ENCODE peak calls at places on chromosomes 16 and 17, in ten cellular contexts. One of them, this sample, is unnamed.

GRCh38 chr17:59366040-59366757 is 34.7 kb downstream of the YPEL2 start:
- DNase-seq in BE2C: no peak
- DNase-seq in stimulated activated CD8-positive, alpha-beta memory T cell treated with anti-CD3 and anti-CD28 coated beads, Interleukin-15, amount 100 ng/mL, for 1 hour: no peak
- DNase-seq in nephron progenitor cell: peak
- DNase-seq in fibroblast of the conjunctiva: no peak
- DNase-seq in AG09309: no peak
- DNase-seq in DMS79: no peak
- DNase-seq in GM23338: peak
- DNase-seq in AG09319: no peak
- DNase-seq in activated T-cell treated with anti-CD3 and anti-CD28 coated beads for 24 hours: no peak
- DNase-seq in this sample: no peak

GRCh38 chr16:77117687-77118086 is 73.3 kb upstream of the MON1B start:
- DNase-seq in BE2C: no peak
- DNase-seq in stimulated activated CD8-positive, alpha-beta memory T cell treated with anti-CD3 and anti-CD28 coated beads, Interleukin-15, amount 100 ng/mL, for 1 hour: no peak
- DNase-seq in nephron progenitor cell: no peak
- DNase-seq in fibroblast of the conjunctiva: no peak
- DNase-seq in AG09309: no peak
- DNase-seq in DMS79: no peak
- DNase-seq in GM23338: no peak
- DNase-seq in AG09319: no peak
- DNase-seq in activated T-cell treated with anti-CD3 and anti-CD28 coated beads for 24 hours: no peak
- DNase-seq in this sample: no peak

GRCh38 chr17:38742431-38743308 is 5.5 kb downstream of the PCGF2 start:
- DNase-seq in BE2C: peak
- DNase-seq in stimulated activated CD8-positive, alpha-beta memory T cell treated with anti-CD3 and anti-CD28 coated beads, Interleukin-15, amount 100 ng/mL, for 1 hour: no peak
- DNase-seq in nephron progenitor cell: no peak
- DNase-seq in fibroblast of the conjunctiva: peak
- DNase-seq in AG09309: no peak
- DNase-seq in DMS79: peak
- DNase-seq in GM23338: no peak
- DNase-seq in AG09319: peak
- DNase-seq in activated T-cell treated with anti-CD3 and anti-CD28 coated beads for 24 hours: no peak
- DNase-seq in this sample: no peak

GRCh38 chr16:86052926-86053325 is 154.0 kb downstream of the IRF8 start:
- DNase-seq in BE2C: no peak
- DNase-seq in stimulated activated CD8-positive, alpha-beta memory T cell treated with anti-CD3 and anti-CD28 coated beads, Interleukin-15, amount 100 ng/mL, for 1 hour: no peak
- DNase-seq in nephron progenitor cell: no peak
- DNase-seq in fibroblast of the conjunctiva: no peak
- DNase-seq in AG09309: no peak
- DNase-seq in DMS79: no peak
- DNase-seq in GM23338: no peak
- DNase-seq in AG09319: no peak
- DNase-seq in activated T-cell treated with anti-CD3 and anti-CD28 coated beads for 24 hours: no peak
- DNase-seq in this sample: no peak

GRCh38 chr17:4947010-4947410 is 1.3 kb downstream of the PFN1 start:
- DNase-seq in BE2C: no peak
- DNase-seq in stimulated activated CD8-positive, alpha-beta memory T cell treated with anti-CD3 and anti-CD28 coated beads, Interleukin-15, amount 100 ng/mL, for 1 hour: no peak
- DNase-seq in nephron progenitor cell: no peak
- DNase-seq in fibroblast of the conjunctiva: no peak
- DNase-seq in AG09309: no peak
- DNase-seq in DMS79: no peak
- DNase-seq in GM23338: no peak
- DNase-seq in AG09319: no peak
- DNase-seq in activated T-cell treated with anti-CD3 and anti-CD28 coated beads for 24 hours: no peak
- DNase-seq in this sample: no peak

GRCh38 chr16:20153444-20153843 is 79.8 kb upstream of the GPR139 start:
- DNase-seq in BE2C: no peak
- DNase-seq in stimulated activated CD8-positive, alpha-beta memory T cell treated with anti-CD3 and anti-CD28 coated beads, Interleukin-15, amount 100 ng/mL, for 1 hour: no peak
- DNase-seq in nephron progenitor cell: no peak
- DNase-seq in fibroblast of the conjunctiva: no peak
- DNase-seq in AG09309: no peak
- DNase-seq in DMS79: no peak
- DNase-seq in GM23338: no peak
- DNase-seq in AG09319: no peak
- DNase-seq in activated T-cell treated with anti-CD3 and anti-CD28 coated beads for 24 hours: no peak
- DNase-seq in this sample: no peak

GRCh38 chr17:37386462-37386861 is 10.7 kb downstream of the C17orf78 start:
- DNase-seq in BE2C: no peak
- DNase-seq in stimulated activated CD8-positive, alpha-beta memory T cell treated with anti-CD3 and anti-CD28 coated beads, Interleukin-15, amount 100 ng/mL, for 1 hour: no peak
- DNase-seq in nephron progenitor cell: no peak
- DNase-seq in fibroblast of the conjunctiva: no peak
- DNase-seq in AG09309: no peak
- DNase-seq in DMS79: no peak
- DNase-seq in GM23338: peak
- DNase-seq in AG09319: no peak
- DNase-seq in activated T-cell treated with anti-CD3 and anti-CD28 coated beads for 24 hours: no peak
- DNase-seq in this sample: no peak

GRCh38 chr17:62179525-62180161 is 114.6 kb upstream of the MED13 start:
- DNase-seq in BE2C: peak
- DNase-seq in stimulated activated CD8-positive, alpha-beta memory T cell treated with anti-CD3 and anti-CD28 coated beads, Interleukin-15, amount 100 ng/mL, for 1 hour: no peak
- DNase-seq in nephron progenitor cell: no peak
- DNase-seq in fibroblast of the conjunctiva: no peak
- DNase-seq in AG09309: peak
- DNase-seq in DMS79: no peak
- DNase-seq in GM23338: no peak
- DNase-seq in AG09319: no peak
- DNase-seq in activated T-cell treated with anti-CD3 and anti-CD28 coated beads for 24 hours: no peak
- DNase-seq in this sample: no peak

GRCh38 chr16:17125671-17126070 is 345.1 kb downstream of the XYLT1 start:
- DNase-seq in BE2C: no peak
- DNase-seq in stimulated activated CD8-positive, alpha-beta memory T cell treated with anti-CD3 and anti-CD28 coated beads, Interleukin-15, amount 100 ng/mL, for 1 hour: no peak
- DNase-seq in nephron progenitor cell: no peak
- DNase-seq in fibroblast of the conjunctiva: no peak
- DNase-seq in AG09309: no peak
- DNase-seq in DMS79: no peak
- DNase-seq in GM23338: no peak
- DNase-seq in AG09319: no peak
- DNase-seq in activated T-cell treated with anti-CD3 and anti-CD28 coated beads for 24 hours: no peak
- DNase-seq in this sample: no peak

GRCh38 chr17:19262650-19263620 is 25.8 kb downstream of the EPN2 start:
- DNase-seq in BE2C: no peak
- DNase-seq in stimulated activated CD8-positive, alpha-beta memory T cell treated with anti-CD3 and anti-CD28 coated beads, Interleukin-15, amount 100 ng/mL, for 1 hour: no peak
- DNase-seq in nephron progenitor cell: no peak
- DNase-seq in fibroblast of the conjunctiva: no peak
- DNase-seq in AG09309: no peak
- DNase-seq in DMS79: no peak
- DNase-seq in GM23338: no peak
- DNase-seq in AG09319: no peak
- DNase-seq in activated T-cell treated with anti-CD3 and anti-CD28 coated beads for 24 hours: no peak
- DNase-seq in this sample: no peak

GRCh38 chr17:34397265-34397664 is 34.2 kb upstream of the CCL1 start:
- DNase-seq in BE2C: no peak
- DNase-seq in stimulated activated CD8-positive, alpha-beta memory T cell treated with anti-CD3 and anti-CD28 coated beads, Interleukin-15, amount 100 ng/mL, for 1 hour: no peak
- DNase-seq in nephron progenitor cell: no peak
- DNase-seq in fibroblast of the conjunctiva: no peak
- DNase-seq in AG09309: no peak
- DNase-seq in DMS79: no peak
- DNase-seq in GM23338: no peak
- DNase-seq in AG09319: no peak
- DNase-seq in activated T-cell treated with anti-CD3 and anti-CD28 coated beads for 24 hours: no peak
- DNase-seq in this sample: no peak

GRCh38 chr17:80892019-80892855 is 99.4 kb upstream of the CHMP6 start:
- DNase-seq in BE2C: peak
- DNase-seq in stimulated activated CD8-positive, alpha-beta memory T cell treated with anti-CD3 and anti-CD28 coated beads, Interleukin-15, amount 100 ng/mL, for 1 hour: peak
- DNase-seq in nephron progenitor cell: peak
- DNase-seq in fibroblast of the conjunctiva: peak
- DNase-seq in AG09309: peak
- DNase-seq in DMS79: no peak
- DNase-seq in GM23338: no peak
- DNase-seq in AG09319: peak
- DNase-seq in activated T-cell treated with anti-CD3 and anti-CD28 coated beads for 24 hours: peak
- DNase-seq in this sample: peak

GRCh38 chr16:2520097-2520783 is at the start of gene AMDHD2:
- DNase-seq in BE2C: peak
- DNase-seq in stimulated activated CD8-positive, alpha-beta memory T cell treated with anti-CD3 and anti-CD28 coated beads, Interleukin-15, amount 100 ng/mL, for 1 hour: peak
- DNase-seq in nephron progenitor cell: peak
- DNase-seq in fibroblast of the conjunctiva: peak
- DNase-seq in AG09309: no peak
- DNase-seq in DMS79: peak
- DNase-seq in GM23338: peak
- DNase-seq in AG09319: peak
- DNase-seq in activated T-cell treated with anti-CD3 and anti-CD28 coated beads for 24 hours: peak
- DNase-seq in this sample: peak

GRCh38 chr17:38967290-38967738 is at the start of gene FBXO47:
- DNase-seq in BE2C: peak
- DNase-seq in stimulated activated CD8-positive, alpha-beta memory T cell treated with anti-CD3 and anti-CD28 coated beads, Interleukin-15, amount 100 ng/mL, for 1 hour: peak
- DNase-seq in nephron progenitor cell: peak
- DNase-seq in fibroblast of the conjunctiva: peak
- DNase-seq in AG09309: peak
- DNase-seq in DMS79: no peak
- DNase-seq in GM23338: peak
- DNase-seq in AG09319: peak
- DNase-seq in activated T-cell treated with anti-CD3 and anti-CD28 coated beads for 24 hours: peak
- DNase-seq in this sample: peak

GRCh38 chr17:48215583-48216139 is 108.1 kb downstream of the SNX11 start:
- DNase-seq in BE2C: peak
- DNase-seq in stimulated activated CD8-positive, alpha-beta memory T cell treated with anti-CD3 and anti-CD28 coated beads, Interleukin-15, amount 100 ng/mL, for 1 hour: no peak
- DNase-seq in nephron progenitor cell: peak
- DNase-seq in fibroblast of the conjunctiva: peak
- DNase-seq in AG09309: no peak
- DNase-seq in DMS79: no peak
- DNase-seq in GM23338: peak
- DNase-seq in AG09319: no peak
- DNase-seq in activated T-cell treated with anti-CD3 and anti-CD28 coated beads for 24 hours: no peak
- DNase-seq in this sample: no peak

GRCh38 chr17:39621523-39622379 is 5.0 kb upstream of the PPP1R1B start:
- DNase-seq in BE2C: peak
- DNase-seq in stimulated activated CD8-positive, alpha-beta memory T cell treated with anti-CD3 and anti-CD28 coated beads, Interleukin-15, amount 100 ng/mL, for 1 hour: peak
- DNase-seq in nephron progenitor cell: peak
- DNase-seq in fibroblast of the conjunctiva: peak
- DNase-seq in AG09309: peak
- DNase-seq in DMS79: peak
- DNase-seq in GM23338: peak
- DNase-seq in AG09319: peak
- DNase-seq in activated T-cell treated with anti-CD3 and anti-CD28 coated beads for 24 hours: peak
- DNase-seq in this sample: peak

GRCh38 chr16:67170168-67170947 is at the start of gene NOL3:
- DNase-seq in BE2C: peak
- DNase-seq in stimulated activated CD8-positive, alpha-beta memory T cell treated with anti-CD3 and anti-CD28 coated beads, Interleukin-15, amount 100 ng/mL, for 1 hour: no peak
- DNase-seq in nephron progenitor cell: peak
- DNase-seq in fibroblast of the conjunctiva: peak
- DNase-seq in AG09309: no peak
- DNase-seq in DMS79: peak
- DNase-seq in GM23338: peak
- DNase-seq in AG09319: peak
- DNase-seq in activated T-cell treated with anti-CD3 and anti-CD28 coated beads for 24 hours: no peak
- DNase-seq in this sample: no peak

GRCh38 chr17:82805823-82806222 is 34.0 kb downstream of the ZNF750 start:
- DNase-seq in BE2C: no peak
- DNase-seq in stimulated activated CD8-positive, alpha-beta memory T cell treated with anti-CD3 and anti-CD28 coated beads, Interleukin-15, amount 100 ng/mL, for 1 hour: no peak
- DNase-seq in nephron progenitor cell: no peak
- DNase-seq in fibroblast of the conjunctiva: no peak
- DNase-seq in AG09309: no peak
- DNase-seq in DMS79: no peak
- DNase-seq in GM23338: no peak
- DNase-seq in AG09319: no peak
- DNase-seq in activated T-cell treated with anti-CD3 and anti-CD28 coated beads for 24 hours: no peak
- DNase-seq in this sample: no peak

GRCh38 chr17:10585529-10585928 is 36.1 kb upstream of the MYH2 start:
- DNase-seq in BE2C: no peak
- DNase-seq in stimulated activated CD8-positive, alpha-beta memory T cell treated with anti-CD3 and anti-CD28 coated beads, Interleukin-15, amount 100 ng/mL, for 1 hour: no peak
- DNase-seq in nephron progenitor cell: no peak
- DNase-seq in fibroblast of the conjunctiva: no peak
- DNase-seq in AG09309: no peak
- DNase-seq in DMS79: no peak
- DNase-seq in GM23338: no peak
- DNase-seq in AG09319: no peak
- DNase-seq in activated T-cell treated with anti-CD3 and anti-CD28 coated beads for 24 hours: no peak
- DNase-seq in this sample: no peak